ENCODE peak calls at places on chromosome 12, in ten cellular contexts. N, S, D, C, U, I, P, O, Q and L are unnamed samples.

GRCh38 chr12:132904718-132905328 is 17.4 kb upstream of the CHFR start:
- DNase-seq in N (no peak), S (no peak), D (no peak), C (peak), U (peak), I (no peak), P (peak), O (peak), Q (peak), L (peak)

GRCh38 chr12:111780166-111780565 is 13.4 kb downstream of the ALDH2 start:
- DNase-seq in N (no peak), S (no peak), D (no peak), C (no peak), U (no peak), I (no peak), P (no peak), O (no peak), Q (no peak), L (no peak)

GRCh38 chr12:40559865-40560264 is 132.4 kb upstream of the CNTN1 start:
- DNase-seq in N (no peak), S (no peak), D (no peak), C (no peak), U (no peak), I (no peak), P (no peak), O (no peak), Q (no peak), L (no peak)

GRCh38 chr12:104276192-104277131 is 27.1 kb upstream of the EID3 start:
- DNase-seq in N (no peak), S (no peak), D (no peak), C (no peak), U (peak), I (no peak), P (no peak), O (no peak), Q (peak), L (no peak)

GRCh38 chr12:51898506-51898905 is 8.8 kb upstream of the ACVRL1 start:
- DNase-seq in N (no peak), S (no peak), D (no peak), C (no peak), U (no peak), I (no peak), P (no peak), O (no peak), Q (no peak), L (no peak)

GRCh38 chr12:15627995-15628945 is 160.9 kb downstream of the EPS8 start:
- DNase-seq in N (no peak), S (no peak), D (no peak), C (peak), U (peak), I (no peak), P (no peak), O (no peak), Q (no peak), L (no peak)

GRCh38 chr12:14845350-14845750 is 2.0 kb upstream of the ART4 start:
- DNase-seq in N (no peak), S (no peak), D (no peak), C (peak), U (peak), I (peak), P (peak), O (no peak), Q (peak), L (peak)

GRCh38 chr12:28083816-28084678 is 106.2 kb upstream of the CCDC91 start:
- DNase-seq in N (no peak), S (no peak), D (no peak), C (no peak), U (no peak), I (no peak), P (no peak), O (no peak), Q (no peak), L (no peak)

GRCh38 chr12:64099430-64099829 is 122.7 kb downstream of the KICS2 start:
- DNase-seq in N (no peak), S (peak), D (peak), C (peak), U (peak), I (no peak), P (no peak), O (no peak), Q (no peak), L (no peak)

GRCh38 chr12:65098364-65098763 is 22.7 kb downstream of the WIF1 start:
- DNase-seq in N (no peak), S (no peak), D (no peak), C (peak), U (peak), I (no peak), P (no peak), O (no peak), Q (no peak), L (no peak)

GRCh38 chr12:12779529-12779928 is 5.9 kb upstream of the APOLD1 start:
- DNase-seq in N (no peak), S (no peak), D (peak), C (peak), U (peak), I (no peak), P (no peak), O (no peak), Q (peak), L (no peak)

GRCh38 chr12:27552886-27553560 is 29.0 kb downstream of the PPFIBP1 start:
- DNase-seq in N (no peak), S (no peak), D (no peak), C (peak), U (no peak), I (no peak), P (no peak), O (no peak), Q (no peak), L (no peak)

GRCh38 chr12:22046090-22046967 is at the start of gene CMAS:
- DNase-seq in N (no peak), S (no peak), D (peak), C (peak), U (peak), I (peak), P (peak), O (peak), Q (peak), L (peak)